ENCODE peak calls at places on chromosomes 11 and 22, in six cellular contexts. G is GOT3, D is endothelial cell, Z is pancreas, M is NCI-H345, L is fibroblast of pulmonary artery. K is an unnamed sample.

GRCh38 chr11:61023086-61024035 is 51.9 kb downstream of the CD6 start:
- DNase-seq in G (no peak), D (no peak), Z (no peak), M (peak), L (no peak), K (no peak)

GRCh38 chr11:110295487-110296225 is 758 bp downstream of the RDX start:
- DNase-seq in G (no peak), D (peak), Z (no peak), M (peak), L (peak), K (peak)

GRCh38 chr11:12540913-12541587 is 133.2 kb upstream of the TEAD1 start:
- DNase-seq in G (no peak), D (no peak), Z (no peak), M (no peak), L (peak), K (peak)

GRCh38 chr22:30878516-30879365 is 89.8 kb downstream of the MORC2 start:
- DNase-seq in G (no peak), D (no peak), Z (no peak), M (no peak), L (no peak), K (no peak)

GRCh38 chr11:75520688-75521087 is 5.1 kb downstream of the GDPD5 start:
- DNase-seq in G (no peak), D (no peak), Z (no peak), M (no peak), L (no peak), K (no peak)

GRCh38 chr11:18203723-18204122 is 31.1 kb downstream of the MRGPRX4 start:
- DNase-seq in G (no peak), D (peak), Z (no peak), M (peak), L (peak), K (no peak)

GRCh38 chr11:76574406-76574805 is 96.1 kb downstream of the LRRC32 start:
- DNase-seq in G (no peak), D (no peak), Z (no peak), M (no peak), L (peak), K (peak)

GRCh38 chr22:22210375-22210774 is 34.2 kb upstream of the VPREB1 start:
- DNase-seq in G (no peak), D (no peak), Z (no peak), M (no peak), L (peak), K (peak)

GRCh38 chr11:116459233-116459632 is 313.6 kb downstream of the BUD13 start:
- DNase-seq in G (no peak), D (no peak), Z (no peak), M (no peak), L (no peak), K (no peak)

GRCh38 chr11:128874406-128874805 is 7.3 kb upstream of the KCNJ1 start:
- DNase-seq in G (no peak), D (no peak), Z (no peak), M (no peak), L (peak), K (no peak)

GRCh38 chr22:33969052-33969451 is 48.8 kb upstream of the LARGE1 start:
- DNase-seq in G (no peak), D (no peak), Z (no peak), M (no peak), L (no peak), K (no peak)

GRCh38 chr22:17847360-17848078 is 73.2 kb upstream of the BID start:
- DNase-seq in G (no peak), D (no peak), Z (no peak), M (peak), L (no peak), K (no peak)

GRCh38 chr11:48354677-48355076 is 11.6 kb downstream of the OR4C5 start:
- DNase-seq in G (no peak), D (no peak), Z (no peak), M (no peak), L (no peak), K (no peak)

GRCh38 chr22:25941365-25941960 is 199.5 kb downstream of the MYO18B start:
- DNase-seq in G (no peak), D (no peak), Z (no peak), M (no peak), L (no peak), K (no peak)

GRCh38 chr22:47174096-47174495 is 411.6 kb downstream of the TBC1D22A start:
- DNase-seq in G (no peak), D (no peak), Z (no peak), M (no peak), L (no peak), K (no peak)

GRCh38 chr11:3902441-3902840 is 47.0 kb downstream of the STIM1 start:
- DNase-seq in G (no peak), D (no peak), Z (no peak), M (no peak), L (no peak), K (no peak)

GRCh38 chr11:6315811-6316425 is 4.4 kb downstream of the CAVIN3 start:
- DNase-seq in G (no peak), D (peak), Z (peak), M (peak), L (peak), K (peak)

GRCh38 chr11:70742553-70743291 is 344.4 kb downstream of the CTTN start:
- DNase-seq in G (no peak), D (peak), Z (no peak), M (peak), L (no peak), K (no peak)

GRCh38 chr11:126416542-126417090 is 61.1 kb downstream of the ST3GAL4 start:
- DNase-seq in G (no peak), D (peak), Z (peak), M (peak), L (peak), K (no peak)

GRCh38 chr22:46761539-46762237 is 762 bp upstream of the TBC1D22A start:
- DNase-seq in G (no peak), D (no peak), Z (no peak), M (no peak), L (no peak), K (no peak)

GRCh38 chr11:19110290-19110689 is 6.7 kb upstream of the ZDHHC13 start:
- DNase-seq in G (no peak), D (no peak), Z (peak), M (no peak), L (no peak), K (no peak)

GRCh38 chr11:87127131-87127530 is 89.4 kb downstream of the TMEM135 start:
- DNase-seq in G (no peak), D (no peak), Z (no peak), M (no peak), L (no peak), K (no peak)

GRCh38 chr22:32348031-32348611 is 9.5 kb upstream of the RFPL3 start:
- DNase-seq in G (no peak), D (no peak), Z (no peak), M (no peak), L (no peak), K (no peak)

GRCh38 chr11:57116654-57117053 is 65.1 kb upstream of the LRRC55 start:
- DNase-seq in G (no peak), D (peak), Z (no peak), M (peak), L (peak), K (peak)

GRCh38 chr11:118996926-118997626 is 862 bp upstream of the CENATAC start:
- DNase-seq in G (no peak), D (peak), Z (no peak), M (no peak), L (peak), K (no peak)

GRCh38 chr11:24575392-24575791 is 78.5 kb downstream of the LUZP2 start:
- DNase-seq in G (no peak), D (no peak), Z (no peak), M (no peak), L (peak), K (no peak)

GRCh38 chr11:21552910-21553309 is 640.0 kb upstream of the ANO5 start:
- DNase-seq in G (no peak), D (no peak), Z (no peak), M (no peak), L (no peak), K (no peak)

GRCh38 chr11:26621147-26621546 is 49.1 kb upstream of the MUC15 start:
- DNase-seq in G (no peak), D (no peak), Z (no peak), M (no peak), L (peak), K (peak)

GRCh38 chr11:115198301-115198700 is 305.9 kb downstream of the CADM1 start:
- DNase-seq in G (no peak), D (no peak), Z (no peak), M (no peak), L (no peak), K (no peak)

GRCh38 chr11:86149813-86150212 is 80.9 kb upstream of the PICALM start:
- DNase-seq in G (no peak), D (no peak), Z (no peak), M (no peak), L (no peak), K (no peak)

GRCh38 chr11:125945797-125946520 is at the start of gene VSIG10L2:
- DNase-seq in G (no peak), D (no peak), Z (no peak), M (no peak), L (no peak), K (no peak)

GRCh38 chr22:24893341-24894070 is 53.0 kb downstream of the LHFPL7 start:
- DNase-seq in G (no peak), D (no peak), Z (peak), M (no peak), L (no peak), K (no peak)

GRCh38 chr11:117972589-117973445 is 13.4 kb upstream of the IL10RA start:
- DNase-seq in G (no peak), D (peak), Z (no peak), M (no peak), L (no peak), K (no peak)

GRCh38 chr11:64284048-64284961 is at the start of gene BAD:
- DNase-seq in G (peak), D (peak), Z (peak), M (peak), L (peak), K (peak)

GRCh38 chr22:44168206-44168605 is 12.5 kb upstream of the PARVG start:
- DNase-seq in G (no peak), D (no peak), Z (no peak), M (no peak), L (no peak), K (no peak)

GRCh38 chr11:66854729-66855211 is 2.1 kb upstream of the LRFN4 start:
- DNase-seq in G (no peak), D (no peak), Z (peak), M (no peak), L (no peak), K (no peak)

GRCh38 chr11:114447892-114448291 is 8.6 kb downstream of the REXO2 start:
- DNase-seq in G (no peak), D (no peak), Z (no peak), M (no peak), L (peak), K (peak)